ENCODE peak calls at places on chromosomes 2 and 18, in seven cellular contexts. One of them, this sample, is unnamed.

GRCh38 chr18:49591271-49591670 is 29.4 kb downstream of the LIPG start:
- DNase-seq in Kasumi-1: no peak
- DNase-seq in CD8-positive, alpha-beta memory T cell: no peak
- DNase-seq in RPMI7951: no peak
- DNase-seq in T-helper 9 cell: no peak
- DNase-seq in A549: no peak
- DNase-seq in effector memory CD4-positive, alpha-beta T cell: no peak
- DNase-seq in this sample: no peak

GRCh38 chr2:102708847-102709559 is 52.8 kb upstream of the TMEM182 start:
- DNase-seq in CD8-positive, alpha-beta memory T cell: no peak
- DNase-seq in RPMI7951: peak
- DNase-seq in Kasumi-1: no peak
- DNase-seq in T-helper 9 cell: no peak
- DNase-seq in effector memory CD4-positive, alpha-beta T cell: no peak
- DNase-seq in A549: peak
- DNase-seq in this sample: no peak

GRCh38 chr18:13159579-13159978 is 59.0 kb upstream of the LDLRAD4 start:
- DNase-seq in T-helper 9 cell: no peak
- DNase-seq in effector memory CD4-positive, alpha-beta T cell: peak
- DNase-seq in CD8-positive, alpha-beta memory T cell: peak
- DNase-seq in Kasumi-1: peak
- DNase-seq in A549: peak
- DNase-seq in RPMI7951: peak
- DNase-seq in this sample: no peak

GRCh38 chr2:46720592-46721185 is 194.9 kb downstream of the MCFD2 start:
- DNase-seq in CD8-positive, alpha-beta memory T cell: no peak
- DNase-seq in T-helper 9 cell: no peak
- DNase-seq in effector memory CD4-positive, alpha-beta T cell: no peak
- DNase-seq in RPMI7951: no peak
- DNase-seq in Kasumi-1: no peak
- DNase-seq in A549: no peak
- DNase-seq in this sample: no peak

GRCh38 chr2:189082576-189082975 is 97.0 kb downstream of the COL5A2 start:
- DNase-seq in RPMI7951: no peak
- DNase-seq in Kasumi-1: no peak
- DNase-seq in A549: no peak
- DNase-seq in CD8-positive, alpha-beta memory T cell: no peak
- DNase-seq in T-helper 9 cell: no peak
- DNase-seq in effector memory CD4-positive, alpha-beta T cell: no peak
- DNase-seq in this sample: no peak

GRCh38 chr2:147197754-147198153 is 647.1 kb upstream of the ACVR2A start:
- DNase-seq in effector memory CD4-positive, alpha-beta T cell: no peak
- DNase-seq in T-helper 9 cell: no peak
- DNase-seq in A549: no peak
- DNase-seq in Kasumi-1: no peak
- DNase-seq in RPMI7951: no peak
- DNase-seq in CD8-positive, alpha-beta memory T cell: no peak
- DNase-seq in this sample: no peak

GRCh38 chr18:79384834-79385233 is 10.9 kb upstream of the NFATC1 start:
- DNase-seq in Kasumi-1: no peak
- DNase-seq in A549: no peak
- DNase-seq in T-helper 9 cell: no peak
- DNase-seq in RPMI7951: no peak
- DNase-seq in CD8-positive, alpha-beta memory T cell: no peak
- DNase-seq in effector memory CD4-positive, alpha-beta T cell: no peak
- DNase-seq in this sample: no peak

GRCh38 chr18:35203001-35203553 is 37.8 kb upstream of the ZNF397 start:
- DNase-seq in RPMI7951: peak
- DNase-seq in CD8-positive, alpha-beta memory T cell: no peak
- DNase-seq in effector memory CD4-positive, alpha-beta T cell: no peak
- DNase-seq in Kasumi-1: no peak
- DNase-seq in T-helper 9 cell: no peak
- DNase-seq in A549: no peak
- DNase-seq in this sample: no peak

GRCh38 chr18:59575995-59576394 is 121.2 kb downstream of the CCBE1 start:
- DNase-seq in T-helper 9 cell: no peak
- DNase-seq in effector memory CD4-positive, alpha-beta T cell: no peak
- DNase-seq in Kasumi-1: no peak
- DNase-seq in CD8-positive, alpha-beta memory T cell: no peak
- DNase-seq in A549: no peak
- DNase-seq in RPMI7951: no peak
- DNase-seq in this sample: no peak

GRCh38 chr18:38709122-38709521 is 1143.5 kb upstream of the CELF4 start:
- DNase-seq in Kasumi-1: no peak
- DNase-seq in T-helper 9 cell: no peak
- DNase-seq in RPMI7951: no peak
- DNase-seq in A549: no peak
- DNase-seq in effector memory CD4-positive, alpha-beta T cell: no peak
- DNase-seq in CD8-positive, alpha-beta memory T cell: no peak
- DNase-seq in this sample: no peak

GRCh38 chr2:96164459-96165184 is 19.4 kb upstream of the DUSP2 start:
- DNase-seq in Kasumi-1: no peak
- DNase-seq in A549: no peak
- DNase-seq in RPMI7951: peak
- DNase-seq in T-helper 9 cell: peak
- DNase-seq in effector memory CD4-positive, alpha-beta T cell: peak
- DNase-seq in CD8-positive, alpha-beta memory T cell: peak
- DNase-seq in this sample: peak

GRCh38 chr18:11866764-11867163 is 15.6 kb downstream of the CHMP1B start:
- DNase-seq in T-helper 9 cell: no peak
- DNase-seq in CD8-positive, alpha-beta memory T cell: no peak
- DNase-seq in RPMI7951: no peak
- DNase-seq in Kasumi-1: no peak
- DNase-seq in effector memory CD4-positive, alpha-beta T cell: no peak
- DNase-seq in A549: no peak
- DNase-seq in this sample: no peak

GRCh38 chr18:23138470-23138869 is 3.2 kb downstream of the CABLES1 start:
- DNase-seq in A549: no peak
- DNase-seq in T-helper 9 cell: no peak
- DNase-seq in RPMI7951: no peak
- DNase-seq in Kasumi-1: no peak
- DNase-seq in effector memory CD4-positive, alpha-beta T cell: no peak
- DNase-seq in CD8-positive, alpha-beta memory T cell: no peak
- DNase-seq in this sample: no peak

This sample was measured in stimulated activated effector memory CD8-positive, alpha-beta T cell treated with anti-CD3 and anti-CD28 coated beads, Interleukin-12 subunit alpha, Interleukin-12 subunit beta, amount 100 ng/mL, for 72 hours.